ENCODE peak calls at places on chromosome 12, in ten cellular contexts. W is epithelial cell of esophagus; R is activated effector memory CD4-positive, alpha-beta T cell treated with anti-CD3 and anti-CD28 coated beads, Interleukin-2, amount 50 U/mL, for 16 hours; G is GM04503; P is iris pigment epithelial cell; V is RPMI7951; X is MCF 10A; L is DMS153; J is T-cell; K is GM23248. U is an unnamed sample.
A peak's percentile ranks its signal among the peaks of the same experiment; 100 is the strongest.

GRCh38 chr12:49907352-49907751 is 3.7 kb upstream of the FAIM2 start:
- DNase-seq in W (no peak), R (no peak), G (no peak), P (no peak), V (peak; percentile 11), X (no peak), L (no peak), J (no peak), K (no peak), U (no peak)

GRCh38 chr12:123712780-123713319 is 697 bp downstream of the ATP6V0A2 start:
- DNase-seq in W (no peak), R (no peak), G (no peak), P (no peak), V (no peak), X (peak; percentile 14), L (no peak), J (no peak), K (peak; percentile 45), U (peak; percentile 10)

GRCh38 chr12:44654641-44655625 is 221.2 kb downstream of the NELL2 start:
- DNase-seq in W (no peak), R (no peak), G (no peak), P (no peak), V (no peak), X (no peak), L (peak; percentile 50), J (no peak), K (no peak), U (peak; percentile 72)

GRCh38 chr12:230925-231671 is 17.1 kb upstream of the SLC6A12 start:
- DNase-seq in W (no peak), R (peak; percentile 41), G (no peak), P (no peak), V (no peak), X (no peak), L (no peak), J (no peak), K (no peak), U (no peak)

GRCh38 chr12:97639702-97640101 is 177.1 kb downstream of the RMST start:
- DNase-seq in W (peak; percentile 34), R (no peak), G (no peak), P (peak; percentile 12), V (no peak), X (no peak), L (no peak), J (no peak), K (no peak), U (peak; percentile 90)

GRCh38 chr12:77946541-77947021 is 115.9 kb downstream of the NAV3 start:
- DNase-seq in W (peak; percentile 54), R (no peak), G (no peak), P (peak; percentile 62), V (no peak), X (no peak), L (no peak), J (no peak), K (peak; percentile 58), U (no peak)

GRCh38 chr12:42213954-42214426 is 24.1 kb downstream of the YAF2 start:
- DNase-seq in W (no peak), R (no peak), G (no peak), P (peak; percentile 81), V (peak; percentile 11), X (peak; percentile 52), L (no peak), J (no peak), K (peak; percentile 33), U (no peak)

GRCh38 chr12:66596189-66596588 is 82.7 kb downstream of the GRIP1 start:
- DNase-seq in W (peak; percentile 22), R (no peak), G (no peak), P (peak; percentile 63), V (no peak), X (peak; percentile 77), L (no peak), J (no peak), K (peak; percentile 37), U (no peak)

GRCh38 chr12:48817957-48818830 is at the start of gene CACNB3:
- DNase-seq in W (peak; percentile 64), R (peak; percentile 92), G (no peak), P (peak; percentile 52), V (peak; percentile 44), X (peak; percentile 45), L (peak; percentile 56), J (peak; percentile 65), K (peak; percentile 72), U (peak; percentile 79)

GRCh38 chr12:49126852-49127763 is 4.1 kb downstream of the TUBA1B start:
- DNase-seq in W (no peak), R (no peak), G (no peak), P (no peak), V (no peak), X (no peak), L (no peak), J (no peak), K (peak; percentile 11), U (no peak)

GRCh38 chr12:27682534-27682933 is 13.7 kb upstream of the REP15 start:
- DNase-seq in W (no peak), R (no peak), G (no peak), P (peak; percentile 68), V (peak; percentile 12), X (no peak), L (no peak), J (no peak), K (peak; percentile 52), U (no peak)

GRCh38 chr12:52151153-52151858 is 40.5 kb downstream of the KRT80 start:
- DNase-seq in W (peak; percentile 26), R (no peak), G (no peak), P (no peak), V (no peak), X (no peak), L (no peak), J (no peak), K (no peak), U (no peak)

GRCh38 chr12:118035194-118036041 is 18.9 kb downstream of the RFC5 start:
- DNase-seq in W (peak; percentile 20), R (no peak), G (no peak), P (no peak), V (peak; percentile 36), X (no peak), L (peak; percentile 51), J (no peak), K (peak; percentile 74), U (peak; percentile 48)

GRCh38 chr12:6097384-6097783 is 27.1 kb downstream of the VWF start:
- DNase-seq in W (peak; percentile 93), R (no peak), G (no peak), P (peak; percentile 57), V (peak; percentile 67), X (peak; percentile 59), L (no peak), J (no peak), K (peak; percentile 90), U (no peak)

GRCh38 chr12:92419201-92419600 is 273.6 kb upstream of the BTG1 start:
- DNase-seq in W (no peak), R (no peak), G (no peak), P (no peak), V (no peak), X (no peak), L (no peak), J (no peak), K (no peak), U (no peak)

GRCh38 chr12:75632452-75632851 is 121.0 kb upstream of the KRR1 start:
- DNase-seq in W (no peak), R (no peak), G (no peak), P (no peak), V (no peak), X (no peak), L (peak; percentile 88), J (no peak), K (no peak), U (no peak)

GRCh38 chr12:72448805-72449204 is 176.6 kb downstream of the TRHDE start:
- DNase-seq in W (no peak), R (no peak), G (no peak), P (no peak), V (no peak), X (no peak), L (no peak), J (no peak), K (no peak), U (no peak)

GRCh38 chr12:44582521-44582920 is 293.6 kb downstream of the NELL2 start:
- DNase-seq in W (no peak), R (no peak), G (no peak), P (no peak), V (no peak), X (no peak), L (no peak), J (no peak), K (no peak), U (peak; percentile 44)

GRCh38 chr12:10409387-10409786 is at the start of gene KLRC4:
- DNase-seq in W (peak; percentile 35), R (no peak), G (no peak), P (peak; percentile 89), V (peak; percentile 50), X (no peak), L (peak; percentile 66), J (no peak), K (no peak), U (no peak)

GRCh38 chr12:82517027-82517426 is 158.7 kb downstream of the METTL25 start:
- DNase-seq in W (peak; percentile 38), R (no peak), G (no peak), P (peak; percentile 29), V (no peak), X (peak; percentile 40), L (no peak), J (no peak), K (peak; percentile 38), U (peak; percentile 57)

GRCh38 chr12:5499566-5500325 is 67.8 kb downstream of the NTF3 start:
- DNase-seq in W (no peak), R (no peak), G (peak; percentile 95), P (peak; percentile 16), V (peak; percentile 47), X (no peak), L (no peak), J (no peak), K (peak; percentile 63), U (no peak)

GRCh38 chr12:71556881-71557280 is 106.8 kb downstream of the ZFC3H1 start:
- DNase-seq in W (peak; percentile 92), R (no peak), G (peak; percentile 89), P (peak; percentile 89), V (peak; percentile 86), X (peak; percentile 75), L (no peak), J (no peak), K (peak; percentile 93), U (peak; percentile 96)

GRCh38 chr12:25590021-25590721 is 37.1 kb upstream of the LMNTD1 start:
- DNase-seq in W (no peak), R (no peak), G (no peak), P (no peak), V (no peak), X (no peak), L (no peak), J (peak; percentile 20), K (no peak), U (no peak)

GRCh38 chr12:26787125-26787495 is 45.9 kb downstream of the ITPR2 start:
- DNase-seq in W (peak; percentile 79), R (no peak), G (peak; percentile 54), P (peak; percentile 83), V (peak; percentile 80), X (peak; percentile 69), L (no peak), J (no peak), K (peak; percentile 88), U (peak; percentile 39)

GRCh38 chr12:6548556-6549378 is 7.1 kb downstream of the IFFO1 start:
- DNase-seq in W (peak; percentile 48), R (no peak), G (no peak), P (peak; percentile 77), V (peak; percentile 73), X (peak; percentile 43), L (no peak), J (no peak), K (peak; percentile 97), U (no peak)

GRCh38 chr12:94458882-94459772 is 540 bp downstream of the CEP83 start:
- DNase-seq in W (peak; percentile 28), R (no peak), G (peak; percentile 12), P (peak; percentile 44), V (peak; percentile 41), X (peak; percentile 38), L (peak; percentile 21), J (no peak), K (peak; percentile 74), U (peak; percentile 49)

GRCh38 chr12:109461049-109461845 is 15.9 kb downstream of the KCTD10 start:
- DNase-seq in W (no peak), R (no peak), G (no peak), P (peak; percentile 72), V (peak; percentile 79), X (no peak), L (no peak), J (no peak), K (peak; percentile 42), U (peak; percentile 51)

GRCh38 chr12:30955214-30955613 is 28.7 kb downstream of the TSPAN11 start:
- DNase-seq in W (no peak), R (no peak), G (no peak), P (no peak), V (no peak), X (no peak), L (no peak), J (no peak), K (no peak), U (no peak)